ENCODE peak calls at places on chromosomes 12 and 14, in four cellular contexts. V is AG09309; R is CD4-positive, alpha-beta T cell; L is adrenal gland. Y is an unnamed sample.

GRCh38 chr12:70845268-70845667 is 75.3 kb downstream of the PTPRR start:
- DNase-seq in L (no peak), V (no peak), R (no peak), Y (no peak)

GRCh38 chr14:86481105-86481504 is 951.2 kb downstream of the FLRT2 start:
- DNase-seq in L (peak; percentile 27), V (no peak), R (no peak), Y (no peak)

GRCh38 chr14:68255697-68256178 is 436.2 kb downstream of the RAD51B start:
- DNase-seq in L (no peak), R (no peak), V (no peak), Y (peak; percentile 68)

GRCh38 chr12:70338531-70338930 is 27.6 kb upstream of the KCNMB4 start:
- DNase-seq in R (no peak), V (no peak), L (no peak), Y (no peak)

GRCh38 chr12:99170026-99170425 is 477.5 kb upstream of the GARIN6 start:
- DNase-seq in R (no peak), V (no peak), L (no peak), Y (no peak)

GRCh38 chr12:117486840-117487659 is 125.6 kb upstream of the NOS1 start:
- DNase-seq in V (no peak), R (no peak), L (peak; percentile 90), Y (peak; percentile 0)

GRCh38 chr12:19084547-19084946 is 45.0 kb upstream of the PLEKHA5 start:
- DNase-seq in V (no peak), L (no peak), R (no peak), Y (no peak)

GRCh38 chr14:76761198-76761848 is at the start of gene VASH1:
- DNase-seq in V (peak; percentile 13), L (peak; percentile 74), R (peak; percentile 58), Y (peak; percentile 74)

GRCh38 chr12:2800046-2800570 is 5.3 kb downstream of the FKBP4 start:
- DNase-seq in L (no peak), R (no peak), V (no peak), Y (no peak)

GRCh38 chr12:95882080-95882479 is 23.3 kb downstream of the SNRPF start:
- DNase-seq in L (no peak), R (no peak), V (no peak), Y (peak; percentile 49)

GRCh38 chr12:95790025-95790911 is at the start of gene NTN4:
- DNase-seq in R (peak; percentile 22), V (no peak), L (peak; percentile 46), Y (peak; percentile 28)

GRCh38 chr12:10736460-10736859 is 13.3 kb upstream of the YBX3 start:
- DNase-seq in V (no peak), L (no peak), R (no peak), Y (no peak)

GRCh38 chr14:67241416-67242362 is at the start of gene PALS1:
- DNase-seq in V (peak; percentile 54), L (peak; percentile 71), R (no peak), Y (peak; percentile 81)

GRCh38 chr14:52949711-52950409 is 990 bp downstream of the FERMT2 start:
- DNase-seq in R (no peak), L (peak; percentile 19), V (peak; percentile 18), Y (peak; percentile 62)

GRCh38 chr12:12724421-12725085 is 7.4 kb downstream of the CDKN1B start:
- DNase-seq in L (no peak), R (no peak), V (no peak), Y (peak; percentile 28)

GRCh38 chr12:75641031-75641780 is 129.8 kb upstream of the KRR1 start:
- DNase-seq in R (no peak), L (no peak), V (peak; percentile 80), Y (peak; percentile 64)

GRCh38 chr14:29738056-29738455 is 189.6 kb downstream of the PRKD1 start:
- DNase-seq in V (no peak), R (no peak), L (no peak), Y (no peak)

GRCh38 chr14:90970167-90970600 is 90.3 kb downstream of the RPS6KA5 start:
- DNase-seq in V (no peak), R (no peak), L (no peak), Y (peak; percentile 40)

GRCh38 chr12:100142851-100143559 is at the start of gene BLTP3B:
- DNase-seq in R (peak; percentile 89), V (no peak), L (peak; percentile 95), Y (peak; percentile 78)

GRCh38 chr12:91896725-91897515 is 248.7 kb downstream of the BTG1 start:
- DNase-seq in V (no peak), R (no peak), L (peak; percentile 52), Y (no peak)
- TF ChIP-seq CTCF in V (no peak), R (no peak), L (no peak), Y (no peak)

GRCh38 chr12:111692575-111693210 is 6.8 kb downstream of the ACAD10 start:
- DNase-seq in V (no peak), R (no peak), L (no peak), Y (no peak)
- TF ChIP-seq CTCF in V (peak; percentile 22), R (no peak), L (no peak), Y (peak; percentile 25)

GRCh38 chr14:50085570-50086315 is 30.6 kb downstream of the VCPKMT start:
- DNase-seq in R (no peak), L (peak; percentile 71), V (peak; percentile 33), Y (peak; percentile 24)

GRCh38 chr14:50082308-50082742 is 34.0 kb downstream of the VCPKMT start:
- DNase-seq in L (no peak), V (no peak), R (peak; percentile 65), Y (no peak)

GRCh38 chr14:50082784-50083466 is 33.4 kb downstream of the VCPKMT start:
- DNase-seq in R (peak; percentile 80), L (no peak), V (no peak), Y (no peak)

GRCh38 chr14:50084666-50085065 is 31.7 kb downstream of the VCPKMT start:
- DNase-seq in V (no peak), R (no peak), L (no peak), Y (no peak)

GRCh38 chr14:50083467-50084337 is 32.7 kb downstream of the VCPKMT start:
- DNase-seq in L (no peak), R (peak; percentile 45), V (no peak), Y (no peak)
- TF ChIP-seq CTCF in L (no peak), R (no peak), V (no peak), Y (no peak)

GRCh38 chr12:79522237-79522636 is 168.5 kb downstream of the PAWR start:
- DNase-seq in R (no peak), L (no peak), V (no peak), Y (no peak)
- TF ChIP-seq CTCF in R (no peak), L (no peak), V (no peak), Y (no peak)

GRCh38 chr12:114003286-114003685 is 37.2 kb upstream of the RBM19 start:
- DNase-seq in R (no peak), L (no peak), V (no peak), Y (no peak)

GRCh38 chr12:114004402-114004801 is 38.3 kb upstream of the RBM19 start:
- DNase-seq in V (no peak), R (no peak), L (no peak), Y (no peak)

GRCh38 chr12:114011711-114012110 is 45.6 kb upstream of the RBM19 start:
- DNase-seq in L (no peak), V (no peak), R (no peak), Y (no peak)

GRCh38 chr12:114001731-114002340 is 35.7 kb upstream of the RBM19 start:
- DNase-seq in R (no peak), L (no peak), V (no peak), Y (no peak)

DNA sequence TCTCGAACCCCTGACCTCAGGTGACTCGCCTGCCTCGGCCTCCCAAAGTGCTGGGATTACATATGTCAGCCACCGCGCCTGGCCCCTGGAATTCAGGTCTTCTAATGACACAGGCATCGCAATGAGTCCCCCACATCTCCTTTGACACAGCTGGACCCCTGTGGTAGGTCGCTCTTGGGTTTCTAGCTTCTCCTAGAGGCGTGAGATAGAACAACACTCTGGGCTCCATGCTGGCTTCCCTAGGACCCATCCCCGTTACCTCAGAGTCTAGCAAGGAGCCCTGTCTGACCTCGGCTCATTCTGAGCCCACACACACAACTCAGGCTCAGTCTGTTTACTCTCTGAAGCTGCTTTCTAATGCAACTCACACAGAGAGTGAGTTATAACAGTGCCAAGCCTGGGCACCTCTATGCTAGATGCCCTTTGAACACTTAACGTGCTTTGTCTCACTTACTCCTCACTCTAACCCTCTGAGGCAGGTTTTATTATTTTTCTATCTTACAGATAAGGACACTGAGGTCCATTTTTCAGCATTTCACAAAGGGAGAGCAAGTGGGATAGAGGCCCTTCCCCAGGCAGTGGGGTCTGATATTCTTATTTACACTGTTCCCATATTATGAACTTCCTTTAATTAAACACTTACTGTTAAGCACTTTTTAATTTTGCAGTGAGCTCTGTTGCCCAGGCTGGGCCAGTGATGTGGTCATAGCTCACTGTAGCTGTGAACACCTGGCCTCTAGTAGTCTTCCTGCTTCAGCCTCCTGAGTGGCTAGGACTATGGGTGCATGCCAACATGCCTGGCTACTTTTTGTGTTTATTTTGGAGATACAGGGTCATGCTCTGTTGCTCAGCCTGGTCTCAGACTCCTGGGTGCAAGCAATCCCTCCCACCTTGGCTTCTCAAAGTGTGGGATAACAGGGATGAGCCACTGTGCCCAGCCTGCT is 40.6 kb upstream of the RBM19 start:
- DNase-seq in L (no peak), R (no peak), V (no peak), Y (no peak)
- TF ChIP-seq CTCF in L (no peak), R (no peak), V (no peak), Y (no peak)